ENCODE peak calls at places on chromosome 22, in seven cellular contexts. O is neuronal stem cell, P is IMR-90, X is mesenchymal stem cell, F is H9, Q is H1, W is mesendoderm. Z is an unnamed sample.

GRCh38 chr22:28943501-28943879 is 60.1 kb downstream of the ZNRF3 start:
- DNase-seq in O (no peak), P (no peak), X (no peak), F (no peak), Q (no peak), W (no peak), Z (no peak)

GRCh38 chr22:37802310-37803194 is 5.2 kb upstream of the GCAT start:
- DNase-seq in O (peak; percentile 73), P (peak; percentile 39), X (peak; percentile 57), F (peak; percentile 80), Q (no peak), W (peak; percentile 75), Z (no peak)

GRCh38 chr22:36461665-36462474 is 19.6 kb downstream of the TXN2 start:
- DNase-seq in O (no peak), P (peak; percentile 94), X (peak; percentile 94), F (peak; percentile 81), Q (peak; percentile 64), W (peak; percentile 99), Z (peak; percentile 97)

GRCh38 chr22:39101226-39101625 is 4.2 kb downstream of the APOBEC3H start:
- DNase-seq in O (no peak), P (no peak), X (no peak), F (peak; percentile 34), Q (no peak), W (no peak), Z (no peak)

GRCh38 chr22:41935015-41935908 is 8.7 kb upstream of the TNFRSF13C start:
- DNase-seq in O (no peak), P (no peak), X (no peak), F (no peak), Q (no peak), W (no peak), Z (no peak)

GRCh38 chr22:28710112-28710888 is 30.7 kb upstream of the TTC28 start:
- DNase-seq in O (no peak), P (peak; percentile 93), X (peak; percentile 59), F (no peak), Q (no peak), W (no peak), Z (no peak)

GRCh38 chr22:38474003-38474607 is 6.2 kb downstream of the KDELR3 start:
- DNase-seq in O (no peak), P (no peak), X (no peak), F (peak; percentile 22), Q (no peak), W (no peak), Z (no peak)

GRCh38 chr22:41576877-41577276 is 12.8 kb downstream of the PMM1 start:
- DNase-seq in O (peak; percentile 39), P (peak; percentile 52), X (peak; percentile 67), F (peak; percentile 89), Q (no peak), W (peak; percentile 92), Z (peak; percentile 52)

GRCh38 chr22:21095773-21096107 is 50.0 kb downstream of the LRRC74B start:
- DNase-seq in O (no peak), P (no peak), X (no peak), F (no peak), Q (no peak), W (no peak), Z (no peak)

GRCh38 chr22:33854724-33855123 is 65.6 kb downstream of the LARGE1 start:
- DNase-seq in O (no peak), P (no peak), X (no peak), F (no peak), Q (no peak), W (no peak), Z (no peak)

GRCh38 chr22:27720860-27721259 is 80.7 kb downstream of the MN1 start:
- DNase-seq in O (no peak), P (no peak), X (no peak), F (no peak), Q (no peak), W (no peak), Z (no peak)

GRCh38 chr22:38935023-38935422 is 22.4 kb upstream of the APOBEC3A start:
- DNase-seq in O (no peak), P (no peak), X (no peak), F (no peak), Q (no peak), W (no peak), Z (no peak)

GRCh38 chr22:44573451-44573850 is 75.4 kb upstream of the RTL6 start:
- DNase-seq in O (no peak), P (no peak), X (no peak), F (no peak), Q (no peak), W (no peak), Z (no peak)

GRCh38 chr22:50059881-50060262 is 1.8 kb upstream of the TTLL8 start:
- DNase-seq in O (no peak), P (no peak), X (no peak), F (no peak), Q (no peak), W (no peak), Z (no peak)
- H2AK5ac ChIP-seq in O (peak overlapping the region; percentile 1), P (no peak overlapping the region), X (no peak overlapping the region), F (no peak overlapping the region), Q (no peak overlapping the region), W (no peak overlapping the region), Z (no peak overlapping the region)

GRCh38 chr22:25172153-25172552 is 27.5 kb upstream of the CRYBB3 start:
- DNase-seq in O (no peak), P (no peak), X (no peak), F (no peak), Q (no peak), W (peak; percentile 24), Z (no peak)
- H2AK5ac ChIP-seq in O (no peak overlapping the region), P (no peak overlapping the region), X (no peak overlapping the region), F (no peak overlapping the region), Q (no peak overlapping the region), W (no peak overlapping the region), Z (no peak overlapping the region)

GRCh38 chr22:17095538-17095937 is 10.7 kb downstream of the IL17RA start:
- DNase-seq in O (no peak), P (no peak), X (no peak), F (no peak), Q (no peak), W (no peak), Z (no peak)
- H2AK5ac ChIP-seq in O (no peak overlapping the region), P (no peak overlapping the region), X (no peak overlapping the region), F (no peak overlapping the region), Q (no peak overlapping the region), W (no peak overlapping the region), Z (no peak overlapping the region)

GRCh38 chr22:32518848-32519247 is 44.2 kb downstream of the FBXO7 start:
- DNase-seq in O (no peak), P (no peak), X (no peak), F (no peak), Q (no peak), W (peak; percentile 33), Z (no peak)

GRCh38 chr22:32520612-32521011 is 46.0 kb downstream of the FBXO7 start:
- DNase-seq in O (no peak), P (no peak), X (no peak), F (no peak), Q (no peak), W (no peak), Z (no peak)

GRCh38 chr22:32517488-32517887 is 42.9 kb downstream of the FBXO7 start:
- DNase-seq in O (no peak), P (no peak), X (no peak), F (no peak), Q (no peak), W (no peak), Z (no peak)

GRCh38 chr22:32517921-32518320 is 43.3 kb downstream of the FBXO7 start:
- DNase-seq in O (no peak), P (no peak), X (no peak), F (no peak), Q (no peak), W (no peak), Z (no peak)

DNA sequence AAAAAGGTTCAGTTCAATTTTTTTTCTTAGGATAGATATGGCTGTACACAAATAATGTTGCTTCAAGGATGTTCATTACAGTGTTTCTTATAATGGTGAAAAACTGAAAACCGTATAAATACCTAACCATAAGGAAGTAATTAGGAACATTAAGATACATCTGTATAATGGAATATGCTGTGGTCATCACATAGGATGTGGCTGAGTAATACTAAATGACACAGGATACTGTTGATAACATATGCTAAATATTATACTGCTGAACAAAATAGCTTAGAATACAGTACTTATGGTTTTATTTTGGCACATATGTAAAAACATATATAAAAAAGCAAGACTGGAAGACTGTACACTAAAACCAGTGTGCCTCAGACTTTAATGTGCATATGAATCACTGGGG is 43.7 kb downstream of the FBXO7 start:
- DNase-seq in O (no peak), P (no peak), X (no peak), F (no peak), Q (no peak), W (no peak), Z (no peak)
- H2AK5ac ChIP-seq in O (no peak overlapping the region), P (no peak overlapping the region), X (no peak overlapping the region), F (no peak overlapping the region), Q (no peak overlapping the region), W (no peak overlapping the region), Z (no peak overlapping the region)

GRCh38 chr22:46690146-46690545 is 47.9 kb downstream of the CERK start:
- DNase-seq in O (no peak), P (no peak), X (no peak), F (no peak), Q (no peak), W (no peak), Z (no peak)
- H2AK5ac ChIP-seq in O (no peak overlapping the region), P (no peak overlapping the region), X (no peak overlapping the region), F (no peak overlapping the region), Q (no peak overlapping the region), W (no peak overlapping the region), Z (no peak overlapping the region)

GRCh38 chr22:30272781-30273180 is 6.1 kb upstream of the OSM start:
- DNase-seq in O (no peak), P (no peak), X (no peak), F (no peak), Q (no peak), W (no peak), Z (no peak)
- H2AK5ac ChIP-seq in O (no peak overlapping the region), P (no peak overlapping the region), X (no peak overlapping the region), F (no peak overlapping the region), Q (no peak overlapping the region), W (no peak overlapping the region), Z (no peak overlapping the region)

GRCh38 chr22:45775062-45775461 is 103.4 kb downstream of the ATXN10 start:
- DNase-seq in O (no peak), P (no peak), X (no peak), F (no peak), Q (no peak), W (no peak), Z (no peak)
- H2AK5ac ChIP-seq in O (no peak overlapping the region), P (no peak overlapping the region), X (peak overlapping the region; percentile 82), F (no peak overlapping the region), Q (no peak overlapping the region), W (no peak overlapping the region), Z (no peak overlapping the region)

DNA sequence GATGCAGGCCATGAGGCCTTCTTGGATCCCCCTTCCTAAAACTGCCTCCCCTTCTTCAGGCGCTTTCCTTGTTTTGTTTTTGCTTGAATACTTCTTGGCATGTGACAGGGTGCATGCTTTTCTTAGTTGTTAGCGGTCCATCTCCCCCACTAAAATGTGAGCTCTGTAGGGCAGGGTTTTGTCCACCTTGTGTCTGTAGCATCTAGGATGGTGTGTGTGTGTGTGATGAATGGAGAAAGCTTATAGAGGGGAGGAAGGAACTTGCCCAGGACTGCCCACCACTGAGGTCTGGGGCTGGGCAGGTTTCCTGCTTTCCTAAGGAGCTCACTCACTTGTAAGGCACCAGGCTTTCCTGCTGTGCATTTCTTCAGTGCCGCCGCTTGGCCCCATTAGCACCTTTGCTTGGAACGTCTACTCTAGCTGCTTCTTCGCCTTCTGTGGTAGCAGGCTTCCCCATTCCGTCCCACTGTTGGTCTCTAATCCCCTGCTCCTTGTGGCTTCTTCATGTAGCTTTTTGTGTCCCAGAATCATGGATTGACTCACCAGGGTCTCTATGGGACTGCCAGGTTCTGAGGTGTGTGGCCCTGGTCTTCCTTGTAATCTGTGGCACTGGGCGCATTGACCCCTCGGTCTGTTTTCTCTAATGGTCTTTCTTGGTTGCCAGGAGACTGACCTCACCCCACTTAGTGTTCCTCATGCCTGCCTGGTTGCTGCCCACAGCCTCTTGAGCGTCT is 3.3 kb downstream of the DGCR8 start:
- DNase-seq in O (no peak), P (no peak), X (no peak), F (no peak), Q (no peak), W (peak; percentile 41), Z (peak; percentile 17)
- H2AK5ac ChIP-seq in O (no peak overlapping the region), P (peak overlapping the region; percentile 7), X (peak overlapping the region; percentile 1), F (no peak overlapping the region), Q (no peak overlapping the region), W (no peak overlapping the region), Z (no peak overlapping the region)

Z was measured in trophoblast cell.